ENCODE peak calls at places on chromosomes 4 and X, in six cellular contexts. O is A549, U is IMR-90, Z is K562, D is GM12878, P is HepG2. J is an unnamed sample.

GRCh38 chrX:46543441-46543840 is 1.8 kb downstream of the ZNF674 start:
- DNase-seq in D (no peak), Z (no peak), U (no peak), P (no peak), O (no peak), J (no peak)

GRCh38 chr4:60463846-60464502 is 736.2 kb upstream of the ADGRL3 start:
- DNase-seq in D (no peak), P (peak), O (no peak), U (no peak), Z (no peak), J (peak)

GRCh38 chrX:135737361-135738071 is 24.1 kb downstream of the CT45A1 start:
- DNase-seq in P (no peak), U (peak), O (no peak), D (no peak), Z (no peak), J (no peak)

GRCh38 chr4:19711871-19712270 is 539.8 kb upstream of the SLIT2 start:
- DNase-seq in O (no peak), Z (no peak), P (no peak), D (no peak), U (peak), J (no peak)

GRCh38 chr4:100117749-100118148 is 72.5 kb downstream of the DDIT4L start:
- DNase-seq in D (no peak), Z (no peak), P (no peak), U (no peak), O (no peak), J (no peak)

GRCh38 chrX:16547644-16548043 is 102.3 kb upstream of the S100G start:
- DNase-seq in U (no peak), P (no peak), D (no peak), O (no peak), Z (no peak), J (no peak)

GRCh38 chr4:38673109-38673978 is 9.3 kb downstream of the KLF3 start:
- DNase-seq in D (no peak), U (no peak), P (peak), O (peak), Z (peak), J (no peak)

GRCh38 chr4:101707596-101707995 is 82.9 kb upstream of the BANK1 start:
- DNase-seq in D (no peak), U (peak), Z (no peak), P (no peak), O (no peak), J (no peak)

GRCh38 chr4:39406763-39407583 is at the start of gene KLB:
- DNase-seq in Z (no peak), U (no peak), O (peak), D (no peak), P (peak), J (no peak)

GRCh38 chr4:151045907-151046306 is 30.8 kb upstream of the LRBA start:
- DNase-seq in D (no peak), Z (peak), P (peak), U (no peak), O (no peak), J (peak)

GRCh38 chr4:3375688-3376087 is 66.1 kb upstream of the HGFAC start:
- DNase-seq in P (no peak), D (no peak), Z (no peak), O (no peak), U (peak), J (no peak)

GRCh38 chr4:15690020-15690809 is 8.6 kb downstream of the FAM200B start:
- DNase-seq in O (peak), P (peak), D (no peak), U (peak), Z (no peak), J (no peak)

GRCh38 chr4:132071815-132072214 is 1077.3 kb upstream of the PCDH10 start:
- DNase-seq in U (peak), D (no peak), O (no peak), Z (no peak), P (no peak), J (no peak)

GRCh38 chr4:143023519-143023918 is 161.2 kb upstream of the USP38 start:
- DNase-seq in P (no peak), U (no peak), Z (no peak), D (no peak), O (no peak), J (no peak)

GRCh38 chrX:118062048-118062789 is 54.4 kb downstream of the KLHL13 start:
- DNase-seq in P (no peak), U (no peak), D (no peak), Z (no peak), O (no peak), J (no peak)

GRCh38 chrX:107684956-107685385 is 56.7 kb downstream of the PRPS1 start:
- DNase-seq in O (no peak), U (no peak), P (no peak), Z (peak), D (no peak), J (peak)

GRCh38 chrX:140822861-140823260 is 113.3 kb downstream of the LINC00632 start:
- DNase-seq in U (no peak), D (no peak), P (no peak), Z (no peak), O (no peak), J (no peak)

GRCh38 chr4:22071749-22072148 is 123.2 kb upstream of the KCNIP4 start:
- DNase-seq in U (no peak), O (no peak), D (no peak), Z (no peak), P (no peak), J (no peak)

GRCh38 chrX:51507551-51507950 is 11.2 kb upstream of the NUDT11 start:
- DNase-seq in P (no peak), D (no peak), U (no peak), Z (no peak), O (no peak), J (no peak)

GRCh38 chr4:110275871-110276270 is 77.5 kb upstream of the ELOVL6 start:
- DNase-seq in U (peak), D (no peak), O (no peak), P (no peak), Z (no peak), J (no peak)

GRCh38 chr4:153076861-153077260 is 127.4 kb upstream of the TRIM2 start:
- DNase-seq in U (no peak), P (no peak), Z (no peak), O (no peak), D (no peak), J (no peak)

GRCh38 chr4:71188197-71188625 is 150.6 kb upstream of the SLC4A4 start:
- DNase-seq in O (no peak), D (no peak), Z (no peak), U (no peak), P (no peak), J (peak)

GRCh38 chr4:71188951-71189350 is 149.9 kb upstream of the SLC4A4 start:
- DNase-seq in D (no peak), O (no peak), P (no peak), Z (no peak), U (no peak), J (no peak)

GRCh38 chr4:71186257-71186565 is 152.6 kb upstream of the SLC4A4 start:
- DNase-seq in O (no peak), P (no peak), Z (no peak), D (no peak), U (no peak), J (no peak)

GRCh38 chr4:71187399-71188196 is 151.2 kb upstream of the SLC4A4 start:
- DNase-seq in U (peak), O (peak), Z (no peak), P (no peak), D (no peak), J (peak)

GRCh38 chr4:71186566-71187398 is 152.0 kb upstream of the SLC4A4 start:
- DNase-seq in Z (no peak), P (no peak), U (peak), O (peak), D (no peak), J (peak)
- TF ChIP-seq BHLHE40 in Z (no peak), P (no peak), U (peak), O (no peak), D (no peak), J (no peak)

GRCh38 chrX:136967965-136968364 is 65.8 kb downstream of the GPR101 start:
- DNase-seq in U (no peak), Z (no peak), O (no peak), P (no peak), D (no peak), J (no peak)
- TF ChIP-seq BHLHE40 in U (no peak), Z (no peak), O (no peak), P (no peak), D (no peak), J (no peak)

GRCh38 chr4:27973056-27973455 is 1112.4 kb downstream of the STIM2 start:
- DNase-seq in Z (no peak), P (no peak), D (no peak), O (no peak), U (no peak), J (no peak)
- TF ChIP-seq BHLHE40 in Z (no peak), P (no peak), D (no peak), O (no peak), U (no peak), J (no peak)

DNA sequence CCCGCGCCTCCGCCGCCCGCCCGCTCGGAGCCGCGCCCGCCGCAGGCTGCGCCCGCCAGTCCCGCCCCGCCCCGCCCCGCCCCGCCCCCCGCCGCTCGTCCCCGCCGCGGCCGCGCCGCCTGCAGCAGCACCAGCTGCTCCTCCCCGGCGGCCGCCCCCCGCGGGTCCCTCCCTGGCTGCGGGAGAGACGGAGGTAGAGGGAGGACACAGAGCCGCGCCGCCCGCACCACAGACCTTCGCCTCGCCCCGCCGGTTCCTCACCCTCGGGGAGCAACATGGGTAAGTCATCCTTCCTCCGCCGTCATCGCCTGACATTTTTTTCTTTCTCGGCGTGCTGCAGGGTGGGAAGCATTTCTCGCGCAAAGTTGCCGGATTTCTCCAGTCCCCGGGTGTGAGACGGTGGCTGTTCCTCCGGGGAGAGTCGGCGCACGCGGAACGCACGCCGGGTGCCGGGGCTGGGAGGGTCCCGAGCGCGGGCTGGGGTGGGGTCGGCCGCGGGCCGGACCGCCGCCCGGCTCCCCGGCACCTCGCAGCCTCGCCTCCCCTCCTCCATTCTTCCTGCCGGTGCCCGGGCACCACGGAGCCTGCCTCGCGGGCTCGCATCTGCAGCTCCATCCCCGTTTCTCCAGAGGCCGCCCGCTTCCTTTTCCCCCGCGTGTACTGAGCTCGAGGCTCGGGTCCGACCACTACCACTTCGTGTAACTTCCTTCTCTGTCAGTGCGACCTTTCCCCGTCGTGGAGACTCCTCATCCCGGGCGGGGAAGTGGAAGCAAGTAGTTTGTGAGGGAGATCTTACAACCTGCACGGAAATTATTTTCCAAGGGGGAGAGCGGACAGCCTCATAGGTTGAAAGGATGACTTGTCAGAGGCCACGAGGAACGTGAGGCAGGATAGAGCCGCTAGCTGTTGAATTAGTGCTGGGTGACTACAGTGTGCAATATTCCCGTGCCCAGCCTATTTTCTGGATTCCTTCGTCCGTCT is at the start of gene RAP1GDS1:
- DNase-seq in D (no peak), P (peak), O (peak), U (peak), Z (peak), J (peak)
- TF ChIP-seq BHLHE40 in D (peak), P (no peak), O (no peak), U (peak), Z (peak), J (no peak)

GRCh38 chr4:155353923-155354540 is 22.7 kb downstream of the MAP9 start:
- DNase-seq in Z (peak), U (peak), D (no peak), O (peak), P (peak), J (peak)
- TF ChIP-seq BHLHE40 in Z (no peak), U (no peak), D (no peak), O (no peak), P (no peak), J (no peak)

GRCh38 chr4:154078504-154079350 is 289.8 kb upstream of the SFRP2 start:
- DNase-seq in O (no peak), P (no peak), Z (no peak), D (no peak), U (no peak), J (no peak)
- TF ChIP-seq BHLHE40 in O (no peak), P (no peak), Z (no peak), D (no peak), U (no peak), J (no peak)

J was measured in HEK293T.